ENCODE peak calls at places on chromosome 22, in eight cellular contexts. J, L, X, C, V, O, B and D are unnamed samples.

GRCh38 chr22:30892731-30893221 is 75.8 kb downstream of the MORC2 start:
- DNase-seq in J (no peak), C (no peak), X (no peak), O (no peak), B (no peak), V (no peak), L (no peak), D (no peak)

GRCh38 chr22:22394589-22394988 is 114.0 kb downstream of the ZNF280B start:
- DNase-seq in X (no peak), C (no peak), L (peak; percentile 18), V (no peak), J (no peak), O (no peak), B (no peak), D (no peak)

GRCh38 chr22:36682835-36683234 is 20.7 kb downstream of the CACNG2 start:
- DNase-seq in X (no peak), B (no peak), V (no peak), L (no peak), C (no peak), O (no peak), J (no peak), D (no peak)

GRCh38 chr22:41940853-41941765 is 5.8 kb downstream of the CENPM start:
- DNase-seq in X (peak; percentile 91), J (peak; percentile 85), C (peak; percentile 80), O (peak; percentile 86), B (peak; percentile 68), V (peak; percentile 30), L (peak; percentile 71), D (peak; percentile 88)

GRCh38 chr22:21650823-21651520 is 8.9 kb downstream of the SDF2L1 start:
- DNase-seq in B (no peak), O (no peak), X (no peak), V (no peak), J (no peak), C (no peak), L (peak; percentile 41), D (no peak)

GRCh38 chr22:35400335-35400680 is 368 bp downstream of the MCM5 start:
- DNase-seq in C (no peak), L (no peak), X (no peak), B (no peak), V (no peak), O (peak; percentile 42), J (no peak), D (no peak)

GRCh38 chr22:43126506-43127165 is 16.1 kb downstream of the BIK start:
- DNase-seq in B (no peak), L (no peak), X (no peak), V (no peak), O (no peak), C (peak; percentile 85), J (no peak), D (no peak)

GRCh38 chr22:28942801-28943500 is 59.6 kb downstream of the ZNRF3 start:
- DNase-seq in X (no peak), O (peak; percentile 57), L (peak; percentile 18), B (no peak), V (no peak), J (no peak), C (no peak), D (no peak)

GRCh38 chr22:49867303-49868250 is 13.9 kb downstream of the ZBED4 start:
- DNase-seq in B (no peak), C (no peak), J (peak; percentile 64), L (no peak), X (no peak), V (no peak), O (no peak), D (no peak)

GRCh38 chr22:27206747-27207133 is 549.4 kb downstream of the MIAT start:
- DNase-seq in L (no peak), C (no peak), X (no peak), B (no peak), O (no peak), J (no peak), V (no peak), D (no peak)

GRCh38 chr22:45286854-45287551 is 2.3 kb downstream of the UPK3A start:
- DNase-seq in O (no peak), B (no peak), X (no peak), L (no peak), J (no peak), C (peak; percentile 67), V (no peak), D (no peak)

GRCh38 chr22:21447694-21448402 is 19.3 kb upstream of the TMEM191C start:
- DNase-seq in J (no peak), C (no peak), O (no peak), B (no peak), L (no peak), X (peak; percentile 41), V (no peak), D (peak; percentile 6)

GRCh38 chr22:29457730-29458129 is 19.3 kb downstream of the RFPL1 start:
- DNase-seq in J (no peak), L (peak; percentile 9), V (no peak), C (peak; percentile 61), O (peak; percentile 38), B (no peak), X (no peak), D (no peak)

GRCh38 chr22:42994917-42995562 is 19.9 kb downstream of the PACSIN2 start:
- DNase-seq in C (peak; percentile 79), B (no peak), V (peak; percentile 60), X (peak; percentile 56), L (no peak), O (no peak), J (no peak), D (no peak)

GRCh38 chr22:40030757-40031092 is 36.0 kb downstream of the FAM83F start:
- DNase-seq in B (no peak), O (no peak), J (no peak), X (no peak), L (no peak), C (no peak), V (no peak), D (no peak)

GRCh38 chr22:37063436-37064420 is 12.2 kb downstream of the KCTD17 start:
- DNase-seq in C (no peak), O (no peak), J (no peak), B (no peak), X (no peak), V (no peak), L (peak; percentile 47), D (no peak)

GRCh38 chr22:27834364-27835185 is 33.0 kb upstream of the MN1 start:
- DNase-seq in L (no peak), C (no peak), V (no peak), J (no peak), X (no peak), B (no peak), O (no peak), D (no peak)

GRCh38 chr22:31496735-31497146 is 405 bp downstream of the SFI1 start:
- DNase-seq in B (peak; percentile 15), V (no peak), X (peak; percentile 59), C (no peak), L (no peak), O (peak; percentile 35), J (no peak), D (no peak)

GRCh38 chr22:35318346-35319215 is 18.9 kb downstream of the TOM1 start:
- DNase-seq in J (no peak), B (no peak), V (no peak), C (peak; percentile 23), X (no peak), O (no peak), L (no peak), D (no peak)

GRCh38 chr22:49585695-49586243 is 241.9 kb downstream of the BRD1 start:
- DNase-seq in X (no peak), J (no peak), B (no peak), V (no peak), C (peak; percentile 26), L (no peak), O (no peak), D (no peak)

GRCh38 chr22:49737101-49737551 is 90.5 kb downstream of the BRD1 start:
- DNase-seq in L (no peak), B (no peak), C (no peak), X (no peak), V (no peak), O (no peak), J (no peak), D (no peak)

GRCh38 chr22:37290737-37291136 is 8.4 kb downstream of the CYTH4 start:
- DNase-seq in C (no peak), B (no peak), J (no peak), L (no peak), O (no peak), X (no peak), V (no peak), D (no peak)

GRCh38 chr22:49657275-49657973 is 170.2 kb downstream of the BRD1 start:
- DNase-seq in B (peak; percentile 63), V (no peak), L (no peak), O (no peak), C (no peak), X (peak; percentile 82), J (peak; percentile 73), D (peak; percentile 36)

GRCh38 chr22:26377170-26377825 is 51.8 kb upstream of the ASPHD2 start:
- DNase-seq in B (no peak), J (no peak), L (no peak), V (no peak), O (no peak), C (no peak), X (no peak), D (no peak)

GRCh38 chr22:27438271-27438980 is 363.1 kb downstream of the MN1 start:
- DNase-seq in V (no peak), O (peak; percentile 36), L (peak; percentile 57), B (no peak), J (no peak), C (no peak), X (peak; percentile 69), D (no peak)

GRCh38 chr22:17707526-17707925 is 66.7 kb downstream of the BID start:
- DNase-seq in B (no peak), V (no peak), J (no peak), L (no peak), C (no peak), O (no peak), X (no peak), D (no peak)

GRCh38 chr22:20056161-20056560 is 23.9 kb upstream of the DGCR8 start:
- DNase-seq in B (no peak), L (no peak), J (no peak), V (no peak), X (no peak), C (no peak), O (no peak), D (no peak)

GRCh38 chr22:30304495-30305244 is 15.4 kb upstream of the CASTOR1 start:
- DNase-seq in V (no peak), J (no peak), X (no peak), L (no peak), C (no peak), B (no peak), O (no peak), D (no peak)